ENCODE peak calls at places on chromosomes 5 and 9, in nine cellular contexts. One of them, this sample, is unnamed.

GRCh38 chr5:174300118-174300940 is 254.8 kb downstream of the NSG2 start:
- DNase-seq in dorsolateral prefrontal cortex: no peak
- DNase-seq in nephron progenitor cell: no peak
- DNase-seq in heart left ventricle: no peak
- DNase-seq in RWPE1: no peak
- DNase-seq in fibroblast of lung: no peak
- DNase-seq in lower leg skin: peak
- DNase-seq in cardiac fibroblast: no peak
- DNase-seq in AG09309: no peak
- DNase-seq in this sample: no peak

GRCh38 chr9:124020520-124021384 is 9.2 kb downstream of the LHX2 start:
- DNase-seq in lower leg skin: no peak
- DNase-seq in RWPE1: no peak
- DNase-seq in AG09309: no peak
- DNase-seq in nephron progenitor cell: peak
- DNase-seq in heart left ventricle: no peak
- DNase-seq in cardiac fibroblast: no peak
- DNase-seq in dorsolateral prefrontal cortex: no peak
- DNase-seq in fibroblast of lung: no peak
- DNase-seq in this sample: no peak

GRCh38 chr9:133991964-133992779 is at the start of gene VAV2:
- DNase-seq in cardiac fibroblast: peak
- DNase-seq in fibroblast of lung: peak
- DNase-seq in AG09309: no peak
- DNase-seq in lower leg skin: peak
- DNase-seq in heart left ventricle: peak
- DNase-seq in nephron progenitor cell: peak
- DNase-seq in dorsolateral prefrontal cortex: peak
- DNase-seq in RWPE1: peak
- DNase-seq in this sample: no peak

GRCh38 chr5:68745459-68745858 is 348.4 kb upstream of the SLC30A5 start:
- DNase-seq in nephron progenitor cell: no peak
- DNase-seq in AG09309: no peak
- DNase-seq in fibroblast of lung: no peak
- DNase-seq in heart left ventricle: no peak
- DNase-seq in RWPE1: no peak
- DNase-seq in lower leg skin: no peak
- DNase-seq in dorsolateral prefrontal cortex: no peak
- DNase-seq in cardiac fibroblast: peak
- DNase-seq in this sample: no peak

GRCh38 chr5:96024683-96025475 is 63.2 kb upstream of the ELL2 start:
- DNase-seq in nephron progenitor cell: no peak
- DNase-seq in cardiac fibroblast: no peak
- DNase-seq in AG09309: no peak
- DNase-seq in lower leg skin: no peak
- DNase-seq in RWPE1: no peak
- DNase-seq in heart left ventricle: no peak
- DNase-seq in fibroblast of lung: no peak
- DNase-seq in dorsolateral prefrontal cortex: no peak
- DNase-seq in this sample: no peak

GRCh38 chr9:34151398-34151797 is 24.9 kb upstream of the DCAF12 start:
- DNase-seq in nephron progenitor cell: no peak
- DNase-seq in cardiac fibroblast: no peak
- DNase-seq in fibroblast of lung: no peak
- DNase-seq in RWPE1: no peak
- DNase-seq in AG09309: no peak
- DNase-seq in lower leg skin: no peak
- DNase-seq in dorsolateral prefrontal cortex: no peak
- DNase-seq in heart left ventricle: no peak
- DNase-seq in this sample: no peak

GRCh38 chr5:88886756-88887741 is 4.1 kb upstream of the MEF2C start:
- DNase-seq in nephron progenitor cell: no peak
- DNase-seq in RWPE1: no peak
- DNase-seq in fibroblast of lung: peak
- DNase-seq in heart left ventricle: no peak
- DNase-seq in lower leg skin: no peak
- DNase-seq in dorsolateral prefrontal cortex: no peak
- DNase-seq in AG09309: no peak
- DNase-seq in cardiac fibroblast: peak
- DNase-seq in this sample: no peak

GRCh38 chr5:135193213-135194125 is 159.4 kb upstream of the PITX1 start:
- DNase-seq in cardiac fibroblast: peak
- DNase-seq in heart left ventricle: no peak
- DNase-seq in fibroblast of lung: peak
- DNase-seq in lower leg skin: peak
- DNase-seq in nephron progenitor cell: no peak
- DNase-seq in dorsolateral prefrontal cortex: no peak
- DNase-seq in AG09309: no peak
- DNase-seq in RWPE1: no peak
- DNase-seq in this sample: no peak

GRCh38 chr5:96763012-96763411 is 44.7 kb downstream of the ERAP1 start:
- DNase-seq in dorsolateral prefrontal cortex: no peak
- DNase-seq in heart left ventricle: no peak
- DNase-seq in nephron progenitor cell: no peak
- DNase-seq in lower leg skin: no peak
- DNase-seq in RWPE1: no peak
- DNase-seq in cardiac fibroblast: no peak
- DNase-seq in AG09309: no peak
- DNase-seq in fibroblast of lung: no peak
- DNase-seq in this sample: no peak

GRCh38 chr5:142697846-142698245 is 12.0 kb upstream of the FGF1 start:
- DNase-seq in fibroblast of lung: peak
- DNase-seq in cardiac fibroblast: peak
- DNase-seq in dorsolateral prefrontal cortex: no peak
- DNase-seq in lower leg skin: no peak
- DNase-seq in nephron progenitor cell: no peak
- DNase-seq in AG09309: no peak
- DNase-seq in heart left ventricle: peak
- DNase-seq in RWPE1: no peak
- DNase-seq in this sample: peak

GRCh38 chr9:93087971-93088655 is 7.9 kb upstream of the CARD19 start:
- DNase-seq in nephron progenitor cell: no peak
- DNase-seq in AG09309: no peak
- DNase-seq in cardiac fibroblast: no peak
- DNase-seq in fibroblast of lung: no peak
- DNase-seq in heart left ventricle: no peak
- DNase-seq in lower leg skin: peak
- DNase-seq in dorsolateral prefrontal cortex: no peak
- DNase-seq in RWPE1: no peak
- DNase-seq in this sample: no peak

GRCh38 chr9:127036437-127036836 is 86.0 kb downstream of the ANGPTL2 start:
- DNase-seq in cardiac fibroblast: peak
- DNase-seq in dorsolateral prefrontal cortex: no peak
- DNase-seq in AG09309: no peak
- DNase-seq in lower leg skin: peak
- DNase-seq in nephron progenitor cell: no peak
- DNase-seq in heart left ventricle: no peak
- DNase-seq in fibroblast of lung: no peak
- DNase-seq in RWPE1: no peak
- DNase-seq in this sample: no peak

GRCh38 chr5:37658440-37658839 is 181.4 kb downstream of the GDNF start:
- DNase-seq in fibroblast of lung: no peak
- DNase-seq in nephron progenitor cell: no peak
- DNase-seq in AG09309: no peak
- DNase-seq in heart left ventricle: no peak
- DNase-seq in RWPE1: no peak
- DNase-seq in cardiac fibroblast: peak
- DNase-seq in lower leg skin: no peak
- DNase-seq in dorsolateral prefrontal cortex: no peak
- DNase-seq in this sample: no peak

GRCh38 chr9:84575705-84576104 is 93.8 kb upstream of the NTRK2 start:
- DNase-seq in AG09309: no peak
- DNase-seq in cardiac fibroblast: no peak
- DNase-seq in nephron progenitor cell: no peak
- DNase-seq in dorsolateral prefrontal cortex: no peak
- DNase-seq in heart left ventricle: no peak
- DNase-seq in fibroblast of lung: no peak
- DNase-seq in RWPE1: no peak
- DNase-seq in lower leg skin: no peak
- DNase-seq in this sample: no peak

GRCh38 chr5:111004291-111004690 is 67.2 kb upstream of the TSLP start:
- DNase-seq in dorsolateral prefrontal cortex: no peak
- DNase-seq in heart left ventricle: no peak
- DNase-seq in fibroblast of lung: no peak
- DNase-seq in cardiac fibroblast: no peak
- DNase-seq in lower leg skin: no peak
- DNase-seq in RWPE1: no peak
- DNase-seq in nephron progenitor cell: no peak
- DNase-seq in AG09309: no peak
- DNase-seq in this sample: no peak

GRCh38 chr5:139273572-139274264 is 19.8 kb upstream of the MATR3 start:
- DNase-seq in fibroblast of lung: peak
- DNase-seq in cardiac fibroblast: peak
- DNase-seq in AG09309: no peak
- DNase-seq in dorsolateral prefrontal cortex: peak
- DNase-seq in lower leg skin: peak
- DNase-seq in heart left ventricle: peak
- DNase-seq in nephron progenitor cell: peak
- DNase-seq in RWPE1: peak
- DNase-seq in this sample: peak
- TF ChIP-seq CTCF in fibroblast of lung: peak
- TF ChIP-seq CTCF in cardiac fibroblast: peak
- TF ChIP-seq CTCF in AG09309: no peak
- TF ChIP-seq CTCF in dorsolateral prefrontal cortex: peak
- TF ChIP-seq CTCF in lower leg skin: no peak
- TF ChIP-seq CTCF in heart left ventricle: no peak
- TF ChIP-seq CTCF in nephron progenitor cell: no peak
- TF ChIP-seq CTCF in RWPE1: no peak
- TF ChIP-seq CTCF in this sample: peak

GRCh38 chr5:10354048-10354872 is 765 bp downstream of the MARCHF6 start:
- DNase-seq in dorsolateral prefrontal cortex: peak
- DNase-seq in RWPE1: no peak
- DNase-seq in lower leg skin: no peak
- DNase-seq in AG09309: no peak
- DNase-seq in fibroblast of lung: peak
- DNase-seq in heart left ventricle: peak
- DNase-seq in nephron progenitor cell: no peak
- DNase-seq in cardiac fibroblast: peak
- DNase-seq in this sample: peak

GRCh38 chr5:10351882-10352395 is 1.6 kb upstream of the MARCHF6 start:
- DNase-seq in cardiac fibroblast: no peak
- DNase-seq in AG09309: no peak
- DNase-seq in fibroblast of lung: no peak
- DNase-seq in heart left ventricle: no peak
- DNase-seq in nephron progenitor cell: no peak
- DNase-seq in lower leg skin: no peak
- DNase-seq in dorsolateral prefrontal cortex: no peak
- DNase-seq in RWPE1: no peak
- DNase-seq in this sample: no peak

GRCh38 chr5:10352404-10353240 is 873 bp upstream of the MARCHF6 start:
- DNase-seq in nephron progenitor cell: no peak
- DNase-seq in dorsolateral prefrontal cortex: no peak
- DNase-seq in lower leg skin: no peak
- DNase-seq in RWPE1: no peak
- DNase-seq in AG09309: no peak
- DNase-seq in heart left ventricle: no peak
- DNase-seq in fibroblast of lung: peak
- DNase-seq in cardiac fibroblast: no peak
- DNase-seq in this sample: peak

GRCh38 chr5:10355071-10355889 is 1.8 kb downstream of the MARCHF6 start:
- DNase-seq in lower leg skin: no peak
- DNase-seq in fibroblast of lung: peak
- DNase-seq in RWPE1: no peak
- DNase-seq in heart left ventricle: no peak
- DNase-seq in dorsolateral prefrontal cortex: no peak
- DNase-seq in nephron progenitor cell: no peak
- DNase-seq in AG09309: no peak
- DNase-seq in cardiac fibroblast: peak
- DNase-seq in this sample: no peak

DNA sequence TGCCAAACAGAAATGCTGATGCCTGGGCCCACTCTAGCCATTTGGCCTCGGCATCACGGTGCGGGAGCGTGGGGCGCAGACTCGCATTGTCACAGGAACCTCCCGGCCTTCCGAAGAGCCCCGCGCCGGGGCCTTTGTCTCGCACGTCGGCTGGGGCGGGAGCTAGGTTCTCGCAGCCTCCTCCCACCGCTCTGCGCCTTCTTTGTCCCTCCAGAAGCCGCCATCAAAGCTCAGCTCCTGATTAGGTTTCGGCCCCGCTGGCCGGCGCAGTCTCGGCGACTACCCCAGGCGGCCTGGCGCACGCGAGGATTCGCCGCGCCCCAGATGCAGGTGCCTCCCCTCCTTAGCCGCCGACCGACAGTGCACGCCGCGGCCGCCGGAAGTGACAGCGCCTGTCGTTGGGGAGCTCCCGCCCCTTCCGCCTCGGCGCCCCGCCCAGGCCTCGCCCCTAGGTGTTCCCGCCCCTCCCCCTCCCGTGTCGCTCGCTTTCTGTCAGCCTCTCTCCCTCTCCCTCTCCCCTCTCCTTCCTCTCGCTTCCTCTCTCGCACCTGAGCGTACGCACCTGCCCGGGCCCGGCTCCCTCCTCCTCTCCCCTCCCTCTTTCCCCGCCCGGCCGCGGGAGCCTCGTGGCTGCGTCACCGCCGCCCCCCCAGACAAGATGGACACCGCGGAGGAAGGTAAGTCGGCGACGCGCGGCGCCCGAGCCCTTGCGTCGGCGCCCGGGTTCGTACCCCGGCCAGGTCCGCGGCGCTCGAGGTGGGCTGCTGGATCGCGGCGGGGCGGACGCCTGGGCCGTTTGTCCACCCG is at the start of gene MARCHF6:
- DNase-seq in AG09309: peak
- DNase-seq in cardiac fibroblast: peak
- DNase-seq in lower leg skin: peak
- DNase-seq in heart left ventricle: peak
- DNase-seq in RWPE1: peak
- DNase-seq in dorsolateral prefrontal cortex: peak
- DNase-seq in fibroblast of lung: peak
- DNase-seq in nephron progenitor cell: peak
- DNase-seq in this sample: peak
- TF ChIP-seq CTCF in AG09309: no peak
- TF ChIP-seq CTCF in cardiac fibroblast: no peak
- TF ChIP-seq CTCF in lower leg skin: no peak
- TF ChIP-seq CTCF in heart left ventricle: no peak
- TF ChIP-seq CTCF in RWPE1: no peak
- TF ChIP-seq CTCF in dorsolateral prefrontal cortex: peak
- TF ChIP-seq CTCF in fibroblast of lung: no peak
- TF ChIP-seq CTCF in nephron progenitor cell: no peak
- TF ChIP-seq CTCF in this sample: no peak

GRCh38 chr9:131999692-132000551 is 79.7 kb downstream of the MED27 start:
- DNase-seq in heart left ventricle: no peak
- DNase-seq in cardiac fibroblast: peak
- DNase-seq in AG09309: peak
- DNase-seq in RWPE1: peak
- DNase-seq in dorsolateral prefrontal cortex: no peak
- DNase-seq in nephron progenitor cell: no peak
- DNase-seq in lower leg skin: no peak
- DNase-seq in fibroblast of lung: peak
- DNase-seq in this sample: no peak
- TF ChIP-seq CTCF in heart left ventricle: no peak
- TF ChIP-seq CTCF in cardiac fibroblast: peak
- TF ChIP-seq CTCF in AG09309: peak
- TF ChIP-seq CTCF in RWPE1: no peak
- TF ChIP-seq CTCF in dorsolateral prefrontal cortex: no peak
- TF ChIP-seq CTCF in nephron progenitor cell: no peak
- TF ChIP-seq CTCF in lower leg skin: no peak
- TF ChIP-seq CTCF in fibroblast of lung: peak
- TF ChIP-seq CTCF in this sample: no peak

DNA sequence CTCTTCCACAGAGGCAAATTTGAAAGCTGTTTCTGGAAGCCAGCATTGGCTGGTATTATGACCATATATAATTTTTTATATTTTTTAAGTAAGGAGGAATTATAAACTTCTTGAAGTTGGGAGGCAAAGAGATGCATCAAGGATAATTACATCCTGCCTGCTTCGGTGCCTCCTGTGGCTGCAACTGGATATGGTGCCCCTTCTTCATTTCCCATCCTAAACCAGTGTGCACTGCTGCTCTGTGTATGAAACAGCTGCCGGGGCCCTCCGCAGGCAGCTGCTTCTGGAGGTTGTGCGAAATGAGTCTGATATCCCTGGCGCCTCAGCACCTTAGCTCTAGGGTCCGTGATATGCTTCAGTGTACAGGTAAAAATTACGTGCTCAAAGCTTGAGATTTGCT is 304.2 kb downstream of the ENC1 start:
- DNase-seq in lower leg skin: no peak
- DNase-seq in heart left ventricle: no peak
- DNase-seq in fibroblast of lung: no peak
- DNase-seq in dorsolateral prefrontal cortex: no peak
- DNase-seq in nephron progenitor cell: peak
- DNase-seq in cardiac fibroblast: no peak
- DNase-seq in RWPE1: no peak
- DNase-seq in AG09309: no peak
- DNase-seq in this sample: no peak
- TF ChIP-seq CTCF in lower leg skin: no peak
- TF ChIP-seq CTCF in heart left ventricle: no peak
- TF ChIP-seq CTCF in fibroblast of lung: peak
- TF ChIP-seq CTCF in dorsolateral prefrontal cortex: no peak
- TF ChIP-seq CTCF in nephron progenitor cell: peak
- TF ChIP-seq CTCF in cardiac fibroblast: peak
- TF ChIP-seq CTCF in RWPE1: no peak
- TF ChIP-seq CTCF in AG09309: peak
- TF ChIP-seq CTCF in this sample: no peak